ENCODE peak calls at places on chromosomes 6 and 20, in five cellular contexts. R is neural crest cell, V is left ventricle myocardium inferior, Z is WTC11, K is astrocyte of the spinal cord. G is an unnamed sample.
A peak's percentile ranks its signal among the peaks of the same experiment; 100 is the strongest.

GRCh38 chr6:134774244-134774643 is 175.7 kb downstream of the ALDH8A1 start:
- DNase-seq in Z (no peak), V (no peak), K (peak; percentile 62), R (no peak), G (no peak)

GRCh38 chr6:168219804-168220203 is 99.8 kb downstream of the DACT2 start:
- DNase-seq in V (peak; percentile 22), K (no peak), Z (no peak), R (no peak), G (no peak)

GRCh38 chr6:129853996-129854711 is 7.0 kb downstream of the TMEM244 start:
- DNase-seq in R (no peak), Z (no peak), V (no peak), K (peak; percentile 76), G (no peak)

GRCh38 chr6:17413313-17413750 is 19.9 kb downstream of the CAP2 start:
- DNase-seq in R (no peak), Z (no peak), K (peak; percentile 65), V (no peak), G (no peak)

GRCh38 chr20:31667315-31668285 is 29.9 kb downstream of the COX4I2 start:
- DNase-seq in R (no peak), K (no peak), Z (no peak), V (no peak), G (no peak)

GRCh38 chr20:25033941-25034335 is 24.0 kb downstream of the ACSS1 start:
- DNase-seq in K (no peak), Z (no peak), V (no peak), R (no peak), G (no peak)

GRCh38 chr6:143842468-143842901 is 653 bp upstream of the LTV1 start:
- DNase-seq in R (no peak), K (no peak), Z (no peak), V (no peak), G (peak; percentile 41)

GRCh38 chr20:46784450-46785127 is 75.1 kb downstream of the SLC2A10 start:
- DNase-seq in V (no peak), K (peak; percentile 28), Z (no peak), R (no peak), G (no peak)

GRCh38 chr20:62805365-62805710 is 703 bp downstream of the OGFR start:
- DNase-seq in V (no peak), K (no peak), R (no peak), Z (no peak), G (peak; percentile 75)

GRCh38 chr6:32529697-32530429 is at the start of gene HLA-DRB5:
- DNase-seq in R (no peak), K (no peak), V (peak; percentile 26), Z (no peak), G (peak; percentile 30)

GRCh38 chr20:3082306-3082951 is 2.1 kb downstream of the AVP start:
- DNase-seq in V (no peak), R (no peak), Z (peak; percentile 24), K (no peak), G (no peak)

GRCh38 chr20:62286493-62287064 is 16.2 kb upstream of the ADRM1 start:
- DNase-seq in R (no peak), Z (no peak), K (no peak), V (peak; percentile 48), G (no peak)

GRCh38 chr6:127119361-127120108 is 1.1 kb downstream of the RSPO3 start:
- DNase-seq in Z (peak; percentile 63), R (peak; percentile 18), V (no peak), K (no peak), G (peak; percentile 56)

GRCh38 chr6:54195637-54196036 is 84.4 kb downstream of the MLIP start:
- DNase-seq in K (no peak), V (no peak), R (no peak), Z (no peak), G (no peak)

GRCh38 chr6:41466437-41466990 is 79.7 kb upstream of the FOXP4 start:
- DNase-seq in R (no peak), V (no peak), K (no peak), Z (no peak), G (no peak)

GRCh38 chr20:18904624-18905023 is 91.0 kb downstream of the SCP2D1 start:
- DNase-seq in K (no peak), Z (peak; percentile 13), R (no peak), V (no peak), G (no peak)
- TF ChIP-seq CTCF in K (no peak), Z (no peak), R (no peak), V (peak; percentile 57), G (no peak)

DNA sequence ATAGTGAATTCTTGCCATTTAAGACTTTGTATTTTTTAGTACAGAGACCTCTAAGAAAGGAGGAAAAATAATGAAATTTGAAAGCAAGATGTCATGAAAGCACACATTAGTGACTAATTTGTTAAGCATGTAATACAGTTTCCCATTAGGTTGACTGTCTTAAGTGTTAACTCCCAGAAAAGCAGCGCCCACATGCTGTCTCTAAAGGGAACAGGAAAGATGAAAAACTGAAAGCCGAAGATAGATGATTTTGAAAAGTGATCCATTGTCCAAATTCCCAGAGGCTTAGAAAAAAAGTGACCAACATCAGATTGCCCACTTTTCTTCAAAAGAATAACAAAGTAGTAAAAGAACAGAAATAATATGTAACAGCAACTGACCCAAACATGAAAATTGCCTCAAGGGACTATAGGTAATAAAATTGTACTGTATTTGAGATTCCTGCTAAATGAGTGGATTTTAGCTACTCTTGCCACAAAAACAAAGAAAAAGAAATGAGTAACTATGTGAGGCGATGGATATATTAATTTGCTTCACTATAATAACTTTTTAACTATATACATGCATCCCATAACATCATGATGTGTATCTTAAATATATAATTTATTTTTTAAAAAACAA is 83.2 kb upstream of the OGFRL1 start:
- DNase-seq in Z (no peak), R (no peak), K (peak; percentile 53), V (no peak), G (no peak)
- TF ChIP-seq CTCF in Z (no peak), R (no peak), K (no peak), V (no peak), G (no peak)

DNA sequence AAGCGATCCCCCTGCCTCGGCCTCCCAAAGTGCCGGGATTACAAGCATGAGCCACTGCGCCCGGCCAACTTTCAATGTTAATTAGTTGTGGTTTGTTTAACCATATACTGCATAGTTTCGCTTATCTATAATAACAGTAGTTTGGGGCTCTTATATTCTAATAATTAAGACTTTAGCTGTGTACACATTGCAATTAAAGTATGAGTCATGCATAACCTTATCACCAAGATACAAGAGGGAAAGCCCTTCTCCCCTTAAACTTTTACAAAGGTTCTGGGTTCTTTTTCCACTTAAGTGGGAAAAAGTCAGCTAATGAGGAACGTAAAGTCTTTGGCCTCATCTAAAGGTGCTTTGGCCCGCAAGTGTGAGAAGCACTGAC is 3.2 kb upstream of the MCCD1 start:
- DNase-seq in V (no peak), Z (no peak), K (no peak), R (no peak), G (no peak)
- TF ChIP-seq CTCF in V (no peak), Z (no peak), K (no peak), R (no peak), G (no peak)

DNA sequence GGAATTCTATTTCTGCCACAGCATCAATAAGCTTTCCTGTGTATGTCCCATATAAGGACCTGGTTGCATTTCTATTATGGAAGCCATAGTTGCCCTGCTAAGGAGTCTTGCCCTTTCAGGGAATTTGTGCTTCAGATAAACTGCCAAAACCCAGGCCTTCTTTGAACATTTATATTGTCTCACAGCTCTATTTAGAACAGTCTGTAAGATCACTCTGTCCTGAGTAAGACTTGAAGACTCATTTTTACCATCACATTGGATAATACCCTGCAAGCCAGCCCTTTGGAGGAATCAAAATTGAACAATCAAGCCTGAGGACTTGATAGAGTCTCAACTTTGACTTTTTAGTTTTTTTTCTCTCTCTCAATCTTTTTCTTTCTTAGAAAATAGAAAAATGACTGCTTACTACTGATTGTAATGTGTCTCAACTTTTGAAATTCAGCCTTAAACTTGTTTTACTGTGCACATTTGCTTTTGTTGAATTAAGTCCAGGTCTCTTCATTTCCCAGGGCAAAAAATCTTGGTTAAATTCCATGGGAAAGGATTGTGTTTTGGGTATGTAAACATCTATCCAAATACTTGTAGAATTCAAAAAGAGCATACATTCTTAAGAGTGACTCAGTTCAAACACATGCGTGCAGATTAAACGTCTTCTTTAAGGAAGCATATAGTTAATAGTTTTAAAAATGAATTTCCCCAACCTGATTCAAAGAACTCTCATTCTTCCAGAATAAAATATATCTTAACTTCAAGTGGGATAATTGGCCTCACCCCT is 91.2 kb downstream of the PLCB1 start:
- DNase-seq in R (no peak), V (no peak), K (peak; percentile 91), Z (no peak), G (no peak)
- TF ChIP-seq CTCF in R (no peak), V (no peak), K (no peak), Z (no peak), G (no peak)

GRCh38 chr6:112618796-112619195 is 271.7 kb downstream of the RFPL4B start:
- DNase-seq in K (no peak), V (no peak), R (no peak), Z (peak; percentile 36), G (no peak)
- TF ChIP-seq CTCF in K (peak; percentile 6), V (no peak), R (peak; percentile 43), Z (no peak), G (no peak)

DNA sequence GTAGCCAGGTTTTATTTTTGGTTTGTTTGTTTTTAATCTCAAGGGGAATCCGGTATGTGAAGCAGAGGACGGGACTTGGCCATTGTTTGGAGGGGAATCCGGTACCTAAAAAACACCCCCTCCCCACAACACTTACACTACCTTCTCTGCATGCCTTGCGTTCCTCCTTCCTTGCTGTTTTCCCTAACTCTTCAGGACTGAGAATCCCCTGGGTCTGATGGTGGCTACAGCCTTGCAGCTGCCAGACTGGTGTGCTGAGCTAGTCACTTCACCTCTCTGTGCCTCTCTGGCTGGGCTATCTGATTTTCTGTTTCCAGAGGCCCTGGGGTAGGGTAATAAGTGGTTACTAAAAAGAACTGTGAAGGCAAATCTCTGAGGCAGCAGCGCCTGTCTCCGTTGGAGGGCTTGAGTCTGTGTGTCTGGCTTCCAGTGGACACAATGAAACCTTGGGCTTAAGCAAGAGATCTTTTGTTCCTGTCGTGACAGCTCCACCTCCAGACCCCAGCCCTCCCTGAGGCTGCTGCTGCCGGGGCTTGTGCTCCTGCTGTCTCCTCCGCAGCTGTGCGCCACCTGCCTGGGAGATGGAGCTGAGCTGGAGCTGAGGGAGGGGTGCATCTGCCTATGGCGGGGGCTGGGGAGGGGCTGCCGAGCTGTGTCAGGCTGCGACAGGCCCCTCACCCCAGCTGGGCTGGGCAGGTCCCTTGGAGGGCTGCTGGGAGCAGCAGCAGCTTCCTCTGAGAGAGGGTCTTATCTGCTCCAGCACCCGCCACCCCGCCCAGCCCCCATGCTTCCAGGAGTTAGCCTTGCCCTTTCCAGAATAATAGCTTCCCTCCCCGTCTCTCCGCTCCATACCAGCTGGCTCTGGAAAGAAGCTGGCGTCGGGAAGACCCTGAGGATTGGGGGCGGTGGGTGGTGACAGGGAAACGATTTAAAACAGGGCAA is 65.8 kb upstream of the CCDC167 start:
- DNase-seq in Z (peak; percentile 79), K (no peak), V (no peak), R (peak; percentile 59), G (peak; percentile 54)
- TF ChIP-seq CTCF in Z (no peak), K (peak; percentile 26), V (no peak), R (no peak), G (peak; percentile 23)

GRCh38 chr6:147508073-147508870 is at the start of gene SAMD5:
- DNase-seq in V (peak; percentile 33), R (peak; percentile 61), K (peak; percentile 72), Z (peak; percentile 66), G (peak; percentile 71)
- TF ChIP-seq CTCF in V (no peak), R (peak; percentile 38), K (no peak), Z (no peak), G (no peak)

DNA sequence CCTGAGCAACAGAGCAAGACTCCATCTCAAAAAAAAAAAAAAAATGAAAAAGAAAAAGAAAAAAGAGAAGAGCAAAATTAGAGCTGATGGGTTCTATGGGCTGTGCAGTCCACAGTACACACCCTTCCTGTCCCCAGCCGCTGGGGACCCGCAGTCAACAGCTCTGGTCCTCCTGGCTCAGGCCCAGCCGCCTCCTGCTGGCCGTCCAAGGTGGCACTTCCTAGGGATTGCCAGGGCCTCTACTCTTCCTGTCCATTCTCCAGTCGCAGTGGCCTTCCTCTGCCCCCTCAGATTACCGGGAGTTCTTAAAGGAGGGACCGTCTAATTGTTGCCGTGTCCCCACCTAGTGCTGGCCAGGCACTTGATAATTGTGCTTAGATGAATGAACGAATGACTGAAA is 41.7 kb downstream of the TMEM242 start:
- DNase-seq in Z (peak; percentile 60), V (no peak), R (no peak), K (no peak), G (no peak)
- TF ChIP-seq CTCF in Z (no peak), V (peak; percentile 49), R (peak; percentile 42), K (peak; percentile 33), G (no peak)